ENCODE peak calls at places on chromosome 21, in nine cellular contexts. W is iPS DF 6.9, N is H1, R is uterus, V is upper lobe of right lung, M is GM23248, K is A549, C is thoracic aorta, I is small intestine. T is an unnamed sample.

GRCh38 chr21:31612889-31613785 is 46.4 kb upstream of the SOD1 start:
- DNase-seq in M (peak; percentile 46), W (no peak), R (no peak), I (no peak), C (no peak), N (no peak), V (peak; percentile 70), K (no peak), T (no peak)

GRCh38 chr21:44456207-44456914 is 1.1 kb downstream of the LRRC3 start:
- DNase-seq in V (no peak), K (no peak), R (no peak), M (no peak), I (no peak), N (no peak), C (no peak), W (no peak), T (no peak)

GRCh38 chr21:26846036-26846931 is 1.1 kb upstream of the ADAMTS1 start:
- DNase-seq in M (peak; percentile 86), W (no peak), K (peak; percentile 31), R (peak; percentile 91), C (peak; percentile 36), V (peak; percentile 86), N (no peak), I (peak; percentile 9), T (no peak)

GRCh38 chr21:39336457-39337008 is 12.4 kb downstream of the HMGN1 start:
- DNase-seq in W (no peak), V (no peak), M (no peak), C (no peak), R (no peak), K (no peak), I (no peak), N (no peak), T (no peak)

GRCh38 chr21:42858185-42858847 is 21.0 kb downstream of the WDR4 start:
- DNase-seq in I (no peak), V (no peak), N (no peak), W (no peak), R (no peak), C (no peak), K (no peak), M (no peak), T (peak; percentile 78)

GRCh38 chr21:18529253-18529652 is 125.7 kb upstream of the TMPRSS15 start:
- DNase-seq in I (peak; percentile 3), W (no peak), V (no peak), M (peak; percentile 0), R (no peak), N (no peak), K (no peak), C (no peak), T (peak; percentile 56)

GRCh38 chr21:25385912-25386474 is 221.3 kb downstream of the MRPL39 start:
- DNase-seq in C (no peak), R (no peak), M (peak; percentile 59), K (peak; percentile 57), I (peak; percentile 38), V (no peak), N (no peak), W (peak; percentile 43), T (peak; percentile 16)

GRCh38 chr21:44702973-44703730 is 6.2 kb downstream of the KRTAP10-12 start:
- DNase-seq in W (no peak), M (no peak), I (no peak), N (no peak), K (no peak), C (no peak), V (no peak), R (peak; percentile 3), T (no peak)

GRCh38 chr21:44902268-44903053 is 18.2 kb downstream of the ITGB2 start:
- DNase-seq in W (no peak), V (no peak), K (no peak), N (no peak), M (no peak), I (no peak), R (no peak), C (no peak), T (no peak)

GRCh38 chr21:44598031-44598430 is 2.4 kb upstream of the KRTAP10-7 start:
- DNase-seq in M (no peak), V (no peak), N (no peak), C (no peak), W (no peak), I (no peak), K (no peak), R (no peak), T (no peak)

GRCh38 chr21:28421716-28422480 is 570.8 kb downstream of the LTN1 start:
- DNase-seq in C (no peak), I (no peak), W (no peak), V (no peak), K (no peak), N (no peak), M (peak; percentile 84), R (no peak), T (no peak)

GRCh38 chr21:35377505-35378090 is 328.5 kb upstream of the RUNX1 start:
- DNase-seq in K (no peak), W (no peak), M (peak; percentile 15), C (no peak), I (no peak), N (no peak), V (no peak), R (no peak), T (no peak)

GRCh38 chr21:43734131-43734634 is 15.3 kb downstream of the PDXK start:
- DNase-seq in C (no peak), I (peak; percentile 95), R (no peak), N (no peak), W (no peak), K (no peak), M (no peak), V (peak; percentile 71), T (no peak)

GRCh38 chr21:23887709-23888303 is 1719.5 kb downstream of the MRPL39 start:
- DNase-seq in R (no peak), I (peak; percentile 2), V (no peak), M (no peak), N (no peak), K (no peak), W (no peak), C (no peak), T (no peak)

GRCh38 chr21:28337319-28337718 is 655.4 kb downstream of the LTN1 start:
- DNase-seq in R (no peak), I (peak; percentile 60), C (no peak), K (peak; percentile 11), W (no peak), M (peak; percentile 67), V (no peak), N (no peak), T (no peak)

GRCh38 chr21:42593007-42593814 is 60.2 kb upstream of the PDE9A start:
- DNase-seq in K (peak; percentile 42), W (no peak), N (peak; percentile 34), V (peak; percentile 84), R (peak; percentile 68), I (peak; percentile 79), C (no peak), M (peak; percentile 80), T (peak; percentile 61)

GRCh38 chr21:27648560-27648959 is 681.7 kb upstream of the ADAMTS5 start:
- DNase-seq in I (no peak), K (no peak), R (no peak), V (no peak), N (no peak), M (peak; percentile 93), W (no peak), C (no peak), T (peak; percentile 5)

GRCh38 chr21:35906587-35906986 is 153.7 kb downstream of the SETD4 start:
- DNase-seq in K (no peak), I (no peak), R (no peak), W (no peak), M (no peak), N (no peak), V (no peak), C (no peak), T (no peak)

GRCh38 chr21:20419780-20420179 is 578.4 kb upstream of the NCAM2 start:
- DNase-seq in K (no peak), C (no peak), M (no peak), I (no peak), N (no peak), R (no peak), V (no peak), W (no peak), T (no peak)

GRCh38 chr21:20418353-20418752 is 579.9 kb upstream of the NCAM2 start:
- DNase-seq in R (no peak), C (no peak), V (no peak), N (no peak), W (no peak), I (no peak), K (no peak), M (no peak), T (no peak)
- H3K9me3 ChIP-seq in R (no peaks in the 10 kb centered on the region), C (no peaks in the 10 kb centered on the region), V (no peaks in the 10 kb centered on the region), N (no peaks in the 10 kb centered on the region), W (no peaks in the 10 kb centered on the region), I (no peaks in the 10 kb centered on the region), K (no peaks in the 10 kb centered on the region), M (no peaks in the 10 kb centered on the region), T (no peaks in the 10 kb centered on the region)

GRCh38 chr21:38228115-38228514 is 28.7 kb upstream of the KCNJ15 start:
- DNase-seq in C (no peak), K (no peak), N (peak; percentile 9), I (no peak), V (no peak), W (peak; percentile 70), R (no peak), M (no peak), T (no peak)

GRCh38 chr21:38234395-38235142 is 22.2 kb upstream of the KCNJ15 start:
- DNase-seq in R (no peak), K (no peak), W (no peak), V (no peak), C (no peak), I (no peak), M (no peak), N (no peak), T (no peak)

GRCh38 chr21:38223893-38224540 is 32.8 kb upstream of the KCNJ15 start:
- DNase-seq in K (peak; percentile 75), C (no peak), W (peak; percentile 29), V (no peak), M (no peak), R (no peak), I (no peak), N (no peak), T (no peak)

GRCh38 chr21:38227401-38227800 is 29.4 kb upstream of the KCNJ15 start:
- DNase-seq in W (no peak), M (no peak), C (no peak), V (no peak), R (no peak), I (no peak), N (no peak), K (no peak), T (no peak)

GRCh38 chr21:38229260-38229877 is 27.4 kb upstream of the KCNJ15 start:
- DNase-seq in M (no peak), R (no peak), I (no peak), N (no peak), V (no peak), W (peak; percentile 18), C (no peak), K (peak; percentile 28), T (peak; percentile 12)
- H3K4me3 ChIP-seq in M (no peak overlapping the region), R (no peak overlapping the region), I (no peak overlapping the region), N (no peak overlapping the region), V (no peak overlapping the region), W (no peak overlapping the region), C (no peak overlapping the region), K (no peak overlapping the region), T (no peak overlapping the region)

GRCh38 chr21:45918835-45919467 is 62.6 kb upstream of the COL6A1 start:
- DNase-seq in I (no peak), W (no peak), R (no peak), M (no peak), C (no peak), K (no peak), N (no peak), V (no peak), T (no peak)
- H3K9me3 ChIP-seq in I (no peaks in the 10 kb centered on the region), W (no peaks in the 10 kb centered on the region), R (no peaks in the 10 kb centered on the region), M (no peaks in the 10 kb centered on the region), C (no peaks in the 10 kb centered on the region), K (no peaks in the 10 kb centered on the region), N (peaks cover 4% of the 10 kb centered on the region), V (no peaks in the 10 kb centered on the region), T (no peaks in the 10 kb centered on the region)

GRCh38 chr21:34201001-34201400 is 127.6 kb downstream of the MRPS6 start:
- DNase-seq in V (no peak), K (no peak), C (no peak), R (no peak), W (no peak), N (no peak), I (no peak), M (no peak), T (no peak)
- H3K4me3 ChIP-seq in V (peak overlapping the region; percentile 53), K (no peak overlapping the region), C (peak overlapping the region; percentile 72), R (no peak overlapping the region), W (no peak overlapping the region), N (no peak overlapping the region), I (no peak overlapping the region), M (no peak overlapping the region), T (no peak overlapping the region)

T was measured in SJCRH30.